ENCODE peak calls at places on chromosomes 1 and 21, in nine cellular contexts. O, K, B, S, L, X, M, F and Y are unnamed samples.

GRCh38 chr1:201667479-201667878 is 128.6 kb downstream of the NAV1 start:
- DNase-seq in O (no peak), B (no peak), S (no peak), K (no peak), F (no peak), X (no peak), L (no peak), M (no peak), Y (no peak)

GRCh38 chr1:92931691-92932090 is 29.6 kb downstream of the DIPK1A start:
- DNase-seq in B (no peak), M (no peak), L (no peak), K (no peak), O (no peak), S (peak; percentile 96), F (no peak), X (no peak), Y (no peak)

GRCh38 chr1:226512076-226512728 is 36.4 kb upstream of the STUM start:
- DNase-seq in L (no peak), M (no peak), B (no peak), S (peak; percentile 67), K (no peak), O (no peak), F (no peak), X (no peak), Y (no peak)

GRCh38 chr1:230067441-230067870 is 418 bp downstream of the GALNT2 start:
- DNase-seq in K (no peak), S (peak; percentile 31), X (peak; percentile 39), L (no peak), M (no peak), B (no peak), F (no peak), O (peak; percentile 25), Y (no peak)

GRCh38 chr1:160711528-160712311 is at the start of gene CD48:
- DNase-seq in K (no peak), L (no peak), S (no peak), M (no peak), B (no peak), F (no peak), O (peak; percentile 75), X (peak; percentile 58), Y (no peak)

GRCh38 chr1:171910786-171911185 is 69.5 kb downstream of the DNM3 start:
- DNase-seq in S (no peak), X (no peak), F (no peak), B (no peak), M (no peak), K (no peak), L (no peak), O (no peak), Y (no peak)

GRCh38 chr1:46532498-46533178 is 18.8 kb downstream of the KNCN start:
- DNase-seq in F (peak; percentile 45), X (peak; percentile 78), S (peak; percentile 51), O (peak; percentile 80), L (no peak), K (no peak), M (no peak), B (peak; percentile 24), Y (no peak)

GRCh38 chr1:150022357-150022756 is 11.8 kb upstream of the OTUD7B start:
- DNase-seq in F (no peak), S (no peak), M (no peak), L (no peak), B (no peak), O (no peak), K (no peak), X (no peak), Y (no peak)

GRCh38 chr1:3590951-3591865 is 20.1 kb downstream of the MEGF6 start:
- DNase-seq in M (no peak), S (no peak), X (no peak), L (no peak), F (no peak), O (peak; percentile 22), B (no peak), K (no peak), Y (no peak)

GRCh38 chr1:5802606-5803005 is 189.6 kb downstream of the NPHP4 start:
- DNase-seq in X (no peak), B (no peak), O (no peak), K (no peak), S (no peak), M (no peak), L (no peak), F (no peak), Y (no peak)

GRCh38 chr1:234727018-234727757 is 117.2 kb upstream of the IRF2BP2 start:
- DNase-seq in L (no peak), X (no peak), F (no peak), K (peak; percentile 44), B (no peak), S (peak; percentile 26), O (no peak), M (no peak), Y (no peak)

GRCh38 chr1:12480748-12481362 is 137.2 kb downstream of the DHRS3 start:
- DNase-seq in X (peak; percentile 35), B (peak; percentile 90), S (peak; percentile 53), L (peak; percentile 88), O (peak; percentile 47), F (peak; percentile 51), M (peak; percentile 36), K (no peak), Y (no peak)

GRCh38 chr1:192459467-192459866 is 116.1 kb upstream of the RGS1 start:
- DNase-seq in B (no peak), F (no peak), X (no peak), S (no peak), L (no peak), M (no peak), O (no peak), K (no peak), Y (no peak)

GRCh38 chr1:19345391-19345790 is 33.3 kb downstream of the SLC66A1 start:
- DNase-seq in S (no peak), M (no peak), K (no peak), B (no peak), O (no peak), L (no peak), F (no peak), X (no peak), Y (no peak)

GRCh38 chr1:172781513-172782140 is 122.7 kb downstream of the FASLG start:
- DNase-seq in X (no peak), F (no peak), O (no peak), K (peak; percentile 31), S (no peak), L (no peak), B (no peak), M (no peak), Y (no peak)

GRCh38 chr1:164518692-164519332 is 40.2 kb upstream of the PBX1 start:
- DNase-seq in L (no peak), K (no peak), X (no peak), M (no peak), O (no peak), F (no peak), B (no peak), S (no peak), Y (no peak)

GRCh38 chr1:115225993-115226700 is 111.9 kb downstream of the NGF start:
- DNase-seq in K (no peak), O (no peak), F (no peak), X (no peak), B (no peak), M (no peak), L (no peak), S (no peak), Y (no peak)

GRCh38 chr1:205983925-205984725 is 19.1 kb downstream of the RAB7B start:
- DNase-seq in O (peak; percentile 59), K (peak; percentile 29), L (no peak), M (peak; percentile 13), S (peak; percentile 68), X (peak; percentile 52), F (peak; percentile 33), B (peak; percentile 5), Y (no peak)

GRCh38 chr1:18637553-18637960 is 6.9 kb downstream of the PAX7 start:
- DNase-seq in S (no peak), B (no peak), L (no peak), X (no peak), M (no peak), F (no peak), O (no peak), K (no peak), Y (no peak)

GRCh38 chr21:16117851-16118592 is 388.2 kb downstream of the USP25 start:
- DNase-seq in M (no peak), L (peak; percentile 82), F (peak; percentile 15), B (no peak), S (no peak), K (peak; percentile 57), X (no peak), O (no peak), Y (no peak)

GRCh38 chr21:31248598-31248997 is 95.5 kb downstream of the TIAM1 start:
- DNase-seq in L (peak; percentile 49), S (peak; percentile 82), B (peak; percentile 59), O (no peak), X (no peak), F (no peak), M (no peak), K (peak; percentile 13), Y (no peak)

GRCh38 chr1:31633117-31633516 is 11.6 kb downstream of the PEF1 start:
- DNase-seq in X (peak; percentile 51), S (peak; percentile 56), B (no peak), K (no peak), L (no peak), M (no peak), F (no peak), O (peak; percentile 59), Y (no peak)

GRCh38 chr1:205538211-205538840 is 33.9 kb downstream of the CDK18 start:
- DNase-seq in F (no peak), O (no peak), B (no peak), L (no peak), M (no peak), K (no peak), S (peak; percentile 22), X (no peak), Y (peak; percentile 66)

GRCh38 chr1:170714163-170714562 is 50.2 kb downstream of the PRRX1 start:
- DNase-seq in F (no peak), S (no peak), O (no peak), M (no peak), K (no peak), B (no peak), L (no peak), X (no peak), Y (no peak)

GRCh38 chr1:54806931-54807611 is 5.9 kb upstream of the TTC22 start:
- DNase-seq in S (no peak), X (peak; percentile 27), F (no peak), M (no peak), K (no peak), B (no peak), L (no peak), O (peak; percentile 40), Y (no peak)

GRCh38 chr1:161182214-161182613 is 4.9 kb upstream of the B4GALT3 start:
- DNase-seq in B (peak; percentile 25), K (no peak), S (peak; percentile 53), X (peak; percentile 73), F (no peak), L (no peak), M (no peak), O (peak; percentile 86), Y (no peak)